ENCODE peak calls at places on chromosomes 5 and 9, in four cellular contexts. D, E, I and Z are unnamed samples.

GRCh38 chr9:21711504-21711903 is 90.9 kb upstream of the MTAP start:
- DNase-seq in D (no peak), E (no peak), I (no peak), Z (no peak)

GRCh38 chr9:12391839-12392509 is 301.2 kb upstream of the TYRP1 start:
- DNase-seq in D (no peak), E (no peak), I (no peak), Z (no peak)

GRCh38 chr9:96089425-96089824 is 212.6 kb downstream of the HSD17B3 start:
- DNase-seq in D (no peak), E (no peak), I (no peak), Z (no peak)

GRCh38 chr5:124414973-124415372 is 331.5 kb downstream of the ZNF608 start:
- DNase-seq in D (no peak), E (no peak), I (no peak), Z (no peak)

GRCh38 chr5:61943718-61944117 is 362.3 kb upstream of the KIF2A start:
- DNase-seq in D (no peak), E (no peak), I (no peak), Z (no peak)

GRCh38 chr9:113746486-113746885 is 129.6 kb upstream of the ZNF618 start:
- DNase-seq in D (no peak), E (no peak), I (no peak), Z (no peak)

GRCh38 chr5:102306121-102306520 is 10.0 kb upstream of the SLCO4C1 start:
- DNase-seq in D (no peak), E (no peak), I (no peak), Z (no peak)

GRCh38 chr9:111916234-111916645 is 19.6 kb downstream of the UGCG start:
- DNase-seq in D (no peak), E (no peak), I (no peak), Z (no peak)

GRCh38 chr5:167065784-167066183 is 1225.7 kb upstream of the WWC1 start:
- DNase-seq in D (no peak), E (no peak), I (no peak), Z (no peak)

GRCh38 chr9:123003467-123003866 is 30.0 kb upstream of the GPR21 start:
- DNase-seq in D (no peak), E (no peak), I (no peak), Z (no peak)

GRCh38 chr5:53381-54174 is 38.4 kb upstream of the PLEKHG4B start:
- DNase-seq in D (peak), E (peak), I (no peak), Z (no peak)

GRCh38 chr9:81465468-81466002 is 223.8 kb downstream of the TLE1 start:
- DNase-seq in D (no peak), E (no peak), I (no peak), Z (no peak)

GRCh38 chr5:50318220-50318619 is 122.9 kb downstream of the EMB start:
- DNase-seq in D (no peak), E (no peak), I (no peak), Z (no peak)

GRCh38 chr5:50595199-50595598 is 71.2 kb upstream of the PARP8 start:
- DNase-seq in D (no peak), E (no peak), I (no peak), Z (no peak)

GRCh38 chr9:13431137-13431536 is 151.6 kb upstream of the MPDZ start:
- DNase-seq in D (no peak), E (no peak), I (no peak), Z (no peak)

GRCh38 chr9:30075022-30075421 is 2309.4 kb upstream of the ACO1 start:
- DNase-seq in D (no peak), E (no peak), I (no peak), Z (no peak)

GRCh38 chr9:12414514-12414913 is 278.7 kb upstream of the TYRP1 start:
- DNase-seq in D (no peak), E (no peak), I (no peak), Z (no peak)

GRCh38 chr9:19186240-19186639 is 44.3 kb upstream of the DENND4C start:
- DNase-seq in D (no peak), E (no peak), I (no peak), Z (no peak)

DNA sequence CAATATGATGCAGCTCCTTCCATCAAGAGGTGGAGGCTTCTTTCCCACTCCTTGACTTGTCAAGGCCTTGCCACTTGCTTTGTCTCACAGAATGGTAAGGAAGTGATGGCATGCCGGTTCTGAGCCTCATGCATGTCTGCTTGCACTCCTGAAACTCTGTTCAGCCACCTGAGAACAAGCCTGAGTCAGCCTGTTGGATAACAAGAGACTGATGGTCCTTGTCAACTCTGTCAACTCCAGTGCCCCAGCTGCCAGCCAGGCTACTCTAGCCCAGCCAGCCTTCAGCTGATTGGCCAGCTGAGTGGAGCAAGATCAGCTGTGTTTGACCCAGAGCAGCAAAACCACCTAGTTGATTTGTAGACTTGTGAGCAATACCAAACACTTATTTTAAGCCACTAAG is 4.4 kb upstream of the TENT4A start:
- DNase-seq in D (no peak), E (no peak), I (no peak), Z (no peak)
- H3K27ac ChIP-seq in D (no peak), E (no peak), I (no peak), Z (no peak)

GRCh38 chr5:42989198-42989597 is 50.9 kb downstream of the ANXA2R start:
- DNase-seq in D (no peak), E (no peak), I (no peak), Z (no peak)
- H3K4me3 ChIP-seq in D (no peak), E (no peak), I (no peak), Z (peak)

DNA sequence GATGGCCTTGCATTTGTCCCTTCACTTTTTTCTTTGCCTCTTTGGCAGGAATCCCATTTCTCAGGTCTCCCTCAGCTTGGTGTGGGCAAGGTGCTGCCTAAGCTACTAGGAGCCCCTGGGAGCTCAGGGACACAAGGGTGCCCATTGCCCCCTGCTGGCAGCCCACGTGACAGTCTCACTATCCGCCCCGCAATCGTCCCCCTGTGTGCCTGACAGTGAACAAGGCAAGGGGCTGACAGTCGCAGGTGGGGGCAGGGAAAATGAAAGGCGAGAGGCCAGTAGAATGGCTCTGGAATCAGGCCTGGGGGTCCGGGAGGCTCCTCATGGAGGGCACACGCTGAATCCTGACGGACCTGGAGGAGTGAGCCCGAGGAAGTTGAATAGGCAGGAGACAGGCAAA is 2.0 kb upstream of the PCDH12 start:
- DNase-seq in D (no peak), E (no peak), I (no peak), Z (no peak)
- TF ChIP-seq CTCF in D (no peak), E (no peak), I (no peak), Z (peak)

GRCh38 chr9:130288926-130289705 is 23.6 kb downstream of the HMCN2 start:
- DNase-seq in D (no peak), E (no peak), I (peak), Z (no peak)
- H3K27ac ChIP-seq in D (no peak), E (no peak), I (peak), Z (peak)

DNA sequence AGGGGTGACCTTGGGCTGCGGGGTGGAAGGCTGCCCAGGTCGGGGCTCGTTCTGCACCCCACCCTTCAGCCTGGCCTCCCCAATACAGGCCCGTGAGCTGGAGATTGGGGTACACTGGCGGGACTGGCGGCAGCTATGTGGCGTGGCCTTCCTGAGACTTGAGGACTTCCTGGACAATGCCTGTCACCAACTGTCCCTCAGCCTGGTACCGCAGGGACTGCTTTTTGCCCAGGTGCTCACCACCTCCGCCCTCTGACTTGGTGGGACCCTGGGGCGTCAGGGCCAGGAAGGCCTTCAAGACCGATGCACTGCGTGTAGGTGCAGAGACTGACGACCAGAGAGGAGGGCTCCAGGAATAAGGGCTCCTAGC is 10.5 kb downstream of the ZDHHC12 start:
- DNase-seq in D (no peak), E (no peak), I (no peak), Z (no peak)
- H3K4me3 ChIP-seq in D (no peak), E (no peak), I (no peak), Z (no peak)

GRCh38 chr9:99365233-99365980 is 143.3 kb downstream of the SEC61B start:
- DNase-seq in D (no peak), E (no peak), I (no peak), Z (no peak)

GRCh38 chr9:99366183-99366582 is 144.1 kb downstream of the SEC61B start:
- DNase-seq in D (no peak), E (no peak), I (no peak), Z (no peak)

GRCh38 chr9:99361827-99362226 is 139.7 kb downstream of the SEC61B start:
- DNase-seq in D (no peak), E (no peak), I (no peak), Z (no peak)

GRCh38 chr9:99362317-99362716 is 140.2 kb downstream of the SEC61B start:
- DNase-seq in D (no peak), E (no peak), I (no peak), Z (no peak)

GRCh38 chr9:99363509-99363908 is 141.4 kb downstream of the SEC61B start:
- DNase-seq in D (no peak), E (no peak), I (no peak), Z (no peak)
- TF ChIP-seq CTCF in D (no peak), E (no peak), I (no peak), Z (no peak)

GRCh38 chr9:88794100-88794499 is 197.2 kb upstream of the S1PR3 start:
- DNase-seq in D (no peak), E (no peak), I (no peak), Z (no peak)

GRCh38 chr9:88792502-88792901 is 198.8 kb upstream of the S1PR3 start:
- DNase-seq in D (no peak), E (no peak), I (no peak), Z (no peak)

GRCh38 chr9:88786291-88787054 is 204.8 kb upstream of the S1PR3 start:
- DNase-seq in D (no peak), E (no peak), I (no peak), Z (no peak)

GRCh38 chr9:88791105-88791805 is 200.0 kb upstream of the S1PR3 start:
- DNase-seq in D (peak), E (no peak), I (no peak), Z (no peak)

DNA sequence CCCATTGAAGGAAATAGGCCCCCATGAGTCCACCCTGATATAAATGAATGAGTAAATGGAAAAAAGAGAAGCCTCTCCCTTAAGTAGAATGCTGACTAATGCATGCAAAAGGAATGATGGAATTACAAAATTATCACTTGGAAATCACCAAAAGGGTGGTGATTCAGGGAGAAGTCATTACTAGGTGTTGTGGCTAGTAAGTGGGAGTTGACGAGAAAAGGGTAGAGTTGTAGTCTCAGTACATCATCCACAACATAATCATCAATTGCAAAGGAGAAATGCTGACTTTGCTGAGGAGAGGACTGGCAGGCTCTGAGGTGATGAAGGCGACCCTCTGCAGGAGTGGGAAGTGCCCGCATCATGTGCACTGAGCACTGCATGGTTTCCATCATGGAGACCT is 201.5 kb upstream of the S1PR3 start:
- DNase-seq in D (no peak), E (no peak), I (no peak), Z (no peak)
- H3K27ac ChIP-seq in D (no peak), E (no peak), I (no peak), Z (no peak)

GRCh38 chr9:129888809-129889460 is 53.7 kb downstream of the USP20 start:
- DNase-seq in D (no peak), E (no peak), I (no peak), Z (no peak)

GRCh38 chr9:129888085-129888808 is 53.0 kb downstream of the USP20 start:
- DNase-seq in D (peak), E (peak), I (no peak), Z (peak)

GRCh38 chr9:129891519-129891918 is 56.3 kb downstream of the USP20 start:
- DNase-seq in D (no peak), E (no peak), I (no peak), Z (no peak)

GRCh38 chr9:129889936-129890717 is 54.9 kb downstream of the USP20 start:
- DNase-seq in D (peak), E (peak), I (no peak), Z (peak)

GRCh38 chr9:129889461-129889935 is 54.2 kb downstream of the USP20 start:
- DNase-seq in D (no peak), E (no peak), I (no peak), Z (no peak)
- H3K4me3 ChIP-seq in D (no peak), E (no peak), I (no peak), Z (no peak)

GRCh38 chr5:31273631-31274378 is 80.3 kb downstream of the CDH6 start:
- DNase-seq in D (no peak), E (no peak), I (no peak), Z (no peak)

GRCh38 chr5:31269259-31269658 is 75.8 kb downstream of the CDH6 start:
- DNase-seq in D (no peak), E (no peak), I (no peak), Z (no peak)

GRCh38 chr5:31271567-31271966 is 78.1 kb downstream of the CDH6 start:
- DNase-seq in D (no peak), E (no peak), I (no peak), Z (no peak)

GRCh38 chr5:31273161-31273560 is 79.7 kb downstream of the CDH6 start:
- DNase-seq in D (no peak), E (no peak), I (no peak), Z (no peak)

GRCh38 chr5:31270396-31270795 is 76.9 kb downstream of the CDH6 start:
- DNase-seq in D (no peak), E (no peak), I (no peak), Z (no peak)
- TF ChIP-seq CTCF in D (no peak), E (peak), I (no peak), Z (peak)

GRCh38 chr5:38468202-38468656 is 88.2 kb downstream of the LIFR start:
- DNase-seq in D (peak), E (no peak), I (peak), Z (no peak)

GRCh38 chr5:38471709-38472108 is 84.7 kb downstream of the LIFR start:
- DNase-seq in D (no peak), E (no peak), I (no peak), Z (no peak)

GRCh38 chr5:38467353-38468040 is 88.9 kb downstream of the LIFR start:
- DNase-seq in D (no peak), E (peak), I (peak), Z (no peak)

GRCh38 chr5:38468978-38469706 is 87.3 kb downstream of the LIFR start:
- DNase-seq in D (peak), E (no peak), I (peak), Z (no peak)

DNA sequence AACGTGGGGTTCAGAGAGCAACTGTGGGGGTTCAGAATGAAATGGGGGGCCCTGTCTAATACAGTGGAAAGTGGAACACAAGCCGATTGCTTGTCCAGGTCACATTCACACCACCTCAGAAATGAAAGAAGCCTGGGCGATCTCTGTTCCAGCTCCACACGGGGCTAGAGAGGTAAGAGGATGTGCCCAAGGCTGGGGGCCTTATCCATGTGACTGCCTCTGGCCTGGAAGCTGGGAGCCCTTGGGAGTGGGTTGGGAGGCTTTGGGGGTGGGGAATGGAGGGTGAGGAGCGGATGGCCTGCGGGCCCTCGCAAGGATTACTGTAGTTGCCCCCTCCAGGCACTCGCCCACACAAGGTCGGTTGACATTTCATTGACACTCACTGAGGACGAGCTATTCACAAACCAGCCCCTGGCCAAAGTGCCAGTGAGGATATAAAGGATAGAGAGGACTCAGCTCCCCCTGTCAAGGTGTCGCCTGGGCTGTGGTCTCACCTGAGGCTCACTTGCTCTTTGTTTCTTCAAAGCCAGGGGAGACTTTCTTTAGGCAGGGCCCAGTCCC is 86.7 kb downstream of the LIFR start:
- DNase-seq in D (no peak), E (no peak), I (no peak), Z (no peak)
- H3K27ac ChIP-seq in D (no peak), E (no peak), I (peak), Z (peak)